ENCODE peak calls at places on chromosomes 4 and X, in nine cellular contexts. A, D, B, N, U, C, K, G and M are unnamed samples.

GRCh38 chrX:47146121-47146935 is 1.3 kb downstream of the RBM10 start:
- DNase-seq in A (no peak), D (peak), B (no peak), N (no peak), U (no peak), C (no peak), K (no peak), G (no peak), M (no peak)

GRCh38 chrX:28639502-28639901 is 52.3 kb downstream of the IL1RAPL1 start:
- DNase-seq in A (no peak), D (no peak), B (no peak), N (no peak), U (no peak), C (peak), K (no peak), G (no peak), M (no peak)

GRCh38 chr4:142815834-142816233 is 30.3 kb downstream of the INPP4B start:
- DNase-seq in A (peak), D (no peak), B (no peak), N (peak), U (no peak), C (peak), K (no peak), G (no peak), M (no peak)

GRCh38 chrX:106484233-106484632 is 127.5 kb upstream of the RADX start:
- DNase-seq in A (no peak), D (no peak), B (no peak), N (no peak), U (peak), C (no peak), K (no peak), G (no peak), M (no peak)

GRCh38 chr4:177961709-177962380 is 519.6 kb upstream of the AGA start:
- DNase-seq in A (no peak), D (no peak), B (no peak), N (no peak), U (no peak), C (no peak), K (no peak), G (no peak), M (no peak)

GRCh38 chrX:23373129-23373804 is 38.6 kb downstream of the PTCHD1 start:
- DNase-seq in A (peak), D (no peak), B (no peak), N (no peak), U (no peak), C (peak), K (no peak), G (no peak), M (peak)

GRCh38 chr4:788636-789297 is 37.2 kb downstream of the CPLX1 start:
- DNase-seq in A (no peak), D (peak), B (no peak), N (no peak), U (no peak), C (no peak), K (peak), G (no peak), M (no peak)

GRCh38 chrX:9865804-9866471 is 79.7 kb downstream of the SHROOM2 start:
- DNase-seq in A (no peak), D (no peak), B (no peak), N (no peak), U (no peak), C (peak), K (no peak), G (no peak), M (peak)

GRCh38 chr4:77777135-77777777 is 41.9 kb downstream of the CNOT6L start:
- DNase-seq in A (no peak), D (no peak), B (no peak), N (no peak), U (no peak), C (no peak), K (no peak), G (no peak), M (no peak)

GRCh38 chr4:173538148-173538902 is 8.3 kb upstream of the HAND2 start:
- DNase-seq in A (no peak), D (no peak), B (no peak), N (no peak), U (no peak), C (no peak), K (no peak), G (no peak), M (no peak)
- H3K27ac ChIP-seq in A (no peak), D (peak), B (no peak), N (peak), U (no peak), C (no peak), K (peak), G (no peak), M (no peak)

GRCh38 chrX:136768469-136769084 is 12.2 kb downstream of the ARHGEF6 start:
- DNase-seq in A (no peak), D (peak), B (no peak), N (peak), U (no peak), C (peak), K (peak), G (no peak), M (peak)

GRCh38 chrX:136766785-136767103 is 14.0 kb downstream of the ARHGEF6 start:
- DNase-seq in A (no peak), D (no peak), B (no peak), N (no peak), U (no peak), C (no peak), K (peak), G (no peak), M (no peak)

GRCh38 chrX:136764206-136764605 is 16.5 kb downstream of the ARHGEF6 start:
- DNase-seq in A (no peak), D (no peak), B (no peak), N (no peak), U (no peak), C (no peak), K (no peak), G (no peak), M (no peak)

GRCh38 chrX:136765957-136766356 is 14.8 kb downstream of the ARHGEF6 start:
- DNase-seq in A (no peak), D (no peak), B (no peak), N (no peak), U (no peak), C (no peak), K (no peak), G (no peak), M (no peak)

GRCh38 chrX:136767104-136767941 is 13.4 kb downstream of the ARHGEF6 start:
- DNase-seq in A (peak), D (peak), B (no peak), N (peak), U (peak), C (peak), K (peak), G (peak), M (no peak)
- H3K27ac ChIP-seq in A (peak), D (peak), B (no peak), N (peak), U (peak), C (peak), K (peak), G (peak), M (no peak)

DNA sequence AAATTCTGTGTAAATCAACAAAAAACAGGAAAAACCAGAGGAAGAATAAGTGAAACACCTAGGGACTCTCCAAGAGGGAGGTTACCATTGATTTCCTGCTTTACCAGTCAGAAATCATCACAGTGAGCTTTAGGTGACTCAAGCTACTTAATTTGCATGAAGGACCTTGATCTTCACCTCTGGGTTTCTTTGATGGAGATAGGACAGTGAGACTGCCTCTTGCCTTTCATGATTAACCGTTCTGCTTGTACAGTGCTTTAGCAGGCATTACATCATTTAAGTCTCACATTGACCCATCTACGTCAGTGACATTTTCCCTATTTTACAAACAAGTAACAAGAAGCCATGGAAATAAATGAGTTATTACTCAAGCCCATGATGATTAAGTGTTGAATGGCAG is 3.4 kb upstream of the GK start:
- DNase-seq in A (no peak), D (no peak), B (no peak), N (no peak), U (no peak), C (no peak), K (no peak), G (no peak), M (no peak)
- H3K27ac ChIP-seq in A (no peak), D (no peak), B (no peak), N (no peak), U (no peak), C (no peak), K (no peak), G (no peak), M (peak)

GRCh38 chr4:94762326-94762725 is 4.6 kb downstream of the BMPR1B start:
- DNase-seq in A (peak), D (no peak), B (no peak), N (no peak), U (no peak), C (no peak), K (no peak), G (no peak), M (no peak)

GRCh38 chr4:94759767-94760211 is 2.0 kb downstream of the BMPR1B start:
- DNase-seq in A (peak), D (no peak), B (no peak), N (no peak), U (no peak), C (no peak), K (no peak), G (no peak), M (no peak)

GRCh38 chr4:94758141-94758699 is 465 bp downstream of the BMPR1B start:
- DNase-seq in A (peak), D (peak), B (no peak), N (peak), U (no peak), C (peak), K (peak), G (no peak), M (no peak)

GRCh38 chr4:94758700-94759399 is 1.1 kb downstream of the BMPR1B start:
- DNase-seq in A (peak), D (no peak), B (no peak), N (no peak), U (no peak), C (peak), K (peak), G (no peak), M (no peak)

DNA sequence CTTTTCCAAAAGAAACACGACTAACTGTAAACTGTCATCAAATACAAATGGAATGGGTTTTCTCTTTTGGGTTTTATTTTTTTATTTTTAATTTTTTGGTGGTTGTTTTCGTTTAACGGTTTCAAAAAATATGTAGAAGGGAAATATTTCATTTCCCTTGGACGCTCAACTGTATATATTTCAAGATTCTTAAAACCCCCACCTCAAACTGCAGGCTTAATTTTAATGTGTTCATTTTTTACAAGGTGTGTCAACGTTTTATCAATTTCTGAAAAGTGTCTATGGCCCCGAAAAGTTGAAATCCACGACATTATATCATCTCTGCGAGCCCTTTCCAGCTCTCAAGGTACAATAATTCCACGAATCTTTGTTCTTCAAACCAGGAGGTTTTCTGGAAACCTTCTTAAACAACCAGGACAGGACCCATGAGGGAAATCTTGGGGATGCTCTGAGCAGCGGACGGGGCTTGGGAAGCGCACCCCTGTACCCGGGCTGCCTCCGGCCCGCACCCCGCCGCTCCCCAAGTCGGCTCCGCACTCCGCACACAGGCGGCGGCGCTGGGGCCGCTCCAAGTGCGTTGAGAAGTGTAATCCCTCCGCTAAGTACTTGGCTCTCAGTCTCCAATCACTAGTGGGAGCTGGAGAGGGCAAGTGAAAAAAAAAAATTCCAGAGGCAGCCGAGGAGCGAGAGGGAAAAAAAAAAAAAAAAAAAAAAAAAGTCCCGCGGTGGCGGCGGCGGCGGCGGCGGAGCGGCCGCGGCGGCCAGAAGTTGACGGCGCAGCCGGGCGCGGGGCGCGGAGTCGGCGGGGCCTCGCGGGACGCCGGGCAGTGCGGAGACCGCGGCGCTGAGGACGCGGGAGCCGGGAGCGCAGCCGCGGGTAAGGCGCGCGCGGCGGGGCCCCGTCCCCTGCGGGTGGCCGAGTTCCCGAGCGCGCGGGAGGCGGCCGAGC is at the start of gene BMPR1B:
- DNase-seq in A (peak), D (no peak), B (no peak), N (peak), U (no peak), C (peak), K (peak), G (no peak), M (peak)
- H3K27ac ChIP-seq in A (peak), D (no peak), B (no peak), N (peak), U (no peak), C (no peak), K (peak), G (peak), M (no peak)

DNA sequence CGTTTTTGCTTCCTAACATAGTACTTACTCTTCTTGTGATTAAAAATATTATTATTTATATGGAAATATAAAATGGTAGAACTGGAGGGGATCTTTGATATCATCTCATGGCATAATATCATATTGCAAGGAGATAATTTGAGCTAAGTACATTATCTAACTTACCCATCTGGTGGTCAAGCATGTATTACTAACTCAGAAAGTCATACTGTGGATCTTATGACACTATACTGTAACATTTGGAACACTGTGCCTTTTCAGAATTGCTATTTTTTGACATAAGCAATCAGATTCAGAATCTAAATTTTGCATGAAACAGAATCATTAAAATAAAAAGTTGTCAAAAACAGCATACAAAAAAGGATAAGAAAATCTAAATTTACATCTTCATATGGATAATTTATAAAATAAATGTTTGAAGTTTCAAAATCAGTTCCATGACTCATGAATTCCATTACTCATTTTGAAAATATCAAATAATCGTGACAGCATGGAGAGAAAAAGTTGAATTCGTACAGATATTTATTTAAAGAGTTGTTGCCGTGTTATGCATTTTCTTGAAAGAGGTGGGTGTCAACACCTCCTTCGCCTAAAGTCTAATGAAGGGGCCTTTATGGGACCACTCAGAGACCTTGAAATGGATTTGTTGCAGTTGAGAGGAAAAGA is 928.1 kb downstream of the PDHA2 start:
- DNase-seq in A (no peak), D (no peak), B (no peak), N (no peak), U (no peak), C (no peak), K (no peak), G (no peak), M (no peak)
- H3K27ac ChIP-seq in A (no peak), D (no peak), B (no peak), N (no peak), U (no peak), C (peak), K (no peak), G (no peak), M (no peak)

DNA sequence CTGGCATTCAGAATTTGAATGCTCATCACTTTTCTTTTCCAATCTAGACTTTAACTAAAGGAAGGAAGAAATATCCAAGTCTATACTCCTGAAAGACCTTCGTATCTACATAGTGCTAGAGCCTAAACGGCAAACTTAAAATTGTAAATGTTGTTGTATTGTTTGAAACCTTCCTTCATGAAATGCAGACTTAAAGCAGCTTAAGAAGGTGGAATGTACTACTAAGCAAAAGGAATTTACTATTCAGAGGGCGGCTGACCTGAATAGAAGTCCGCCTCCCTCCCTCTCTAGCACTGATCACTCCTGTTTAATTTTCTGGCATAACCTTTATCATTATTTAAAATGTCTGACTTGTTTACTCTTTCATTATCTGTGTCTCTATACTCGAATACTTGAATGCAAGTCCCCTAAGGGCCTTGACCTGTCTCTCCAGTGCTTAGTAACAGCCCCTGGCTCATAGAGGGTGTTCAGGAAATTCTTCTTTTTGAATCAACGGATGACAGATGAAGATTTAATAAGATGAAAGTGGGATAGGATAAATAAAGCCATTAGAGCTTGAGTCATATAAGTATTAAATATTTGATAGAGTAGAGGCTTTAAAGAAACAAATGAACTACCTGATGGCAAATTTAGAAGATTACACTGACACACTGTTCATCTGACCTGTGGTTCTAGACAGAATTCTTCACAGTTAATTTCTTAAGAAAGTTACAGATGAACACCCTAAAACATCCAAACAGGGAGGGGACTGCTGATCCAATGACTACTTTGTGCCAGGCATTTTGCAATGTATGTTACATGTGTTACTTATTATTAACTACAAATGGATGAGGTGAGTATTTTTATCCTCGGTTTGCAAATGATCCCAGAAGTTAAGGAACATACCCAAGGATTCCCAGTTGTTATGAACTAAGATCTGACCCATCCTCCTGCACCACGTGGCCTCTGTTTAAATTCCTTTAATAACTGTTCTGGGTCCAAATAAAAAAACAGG is 20.2 kb upstream of the RBPJ start:
- DNase-seq in A (no peak), D (no peak), B (no peak), N (no peak), U (no peak), C (no peak), K (no peak), G (no peak), M (no peak)
- H3K27ac ChIP-seq in A (no peak), D (no peak), B (peak), N (no peak), U (no peak), C (no peak), K (no peak), G (no peak), M (no peak)

GRCh38 chr4:85837334-85837733 is 362.4 kb downstream of the ARHGAP24 start:
- DNase-seq in A (no peak), D (no peak), B (no peak), N (no peak), U (no peak), C (peak), K (no peak), G (no peak), M (no peak)

GRCh38 chr4:85836588-85836987 is 361.6 kb downstream of the ARHGAP24 start:
- DNase-seq in A (no peak), D (no peak), B (no peak), N (no peak), U (no peak), C (peak), K (no peak), G (no peak), M (no peak)

GRCh38 chr4:85842540-85842939 is 367.6 kb downstream of the ARHGAP24 start:
- DNase-seq in A (no peak), D (peak), B (no peak), N (peak), U (no peak), C (no peak), K (no peak), G (peak), M (no peak)
- H3K27ac ChIP-seq in A (no peak), D (peak), B (no peak), N (peak), U (no peak), C (no peak), K (no peak), G (peak), M (no peak)

GRCh38 chrX:118521435-118521834 is 25.8 kb downstream of the DOCK11 start:
- DNase-seq in A (no peak), D (no peak), B (no peak), N (no peak), U (no peak), C (no peak), K (no peak), G (no peak), M (no peak)

GRCh38 chrX:118520858-118521206 is 25.2 kb downstream of the DOCK11 start:
- DNase-seq in A (no peak), D (no peak), B (no peak), N (no peak), U (no peak), C (no peak), K (no peak), G (no peak), M (no peak)

GRCh38 chrX:118519411-118520205 is 24.0 kb downstream of the DOCK11 start:
- DNase-seq in A (no peak), D (no peak), B (no peak), N (no peak), U (no peak), C (no peak), K (no peak), G (no peak), M (no peak)

GRCh38 chrX:118522230-118522926 is 26.8 kb downstream of the DOCK11 start:
- DNase-seq in A (no peak), D (no peak), B (no peak), N (no peak), U (no peak), C (no peak), K (no peak), G (no peak), M (no peak)

GRCh38 chrX:118520206-118520857 is 24.7 kb downstream of the DOCK11 start:
- DNase-seq in A (no peak), D (no peak), B (no peak), N (no peak), U (no peak), C (peak), K (no peak), G (no peak), M (no peak)
- H3K27ac ChIP-seq in A (peak), D (no peak), B (no peak), N (peak), U (peak), C (peak), K (no peak), G (no peak), M (no peak)

GRCh38 chr4:140309124-140309870 is 64.1 kb upstream of the SCOC start:
- DNase-seq in A (peak), D (peak), B (no peak), N (no peak), U (no peak), C (peak), K (no peak), G (no peak), M (no peak)
- H3K27ac ChIP-seq in A (no peak), D (no peak), B (no peak), N (no peak), U (no peak), C (peak), K (no peak), G (peak), M (peak)